ENCODE peak calls at places on chromosomes 16 and 17, in four cellular contexts. N, A, L and V are unnamed samples.

GRCh38 chr17:73770115-73770848 is 126.0 kb upstream of the SDK2 start:
- DNase-seq in N (peak), A (no peak), L (no peak), V (no peak)

GRCh38 chr16:85391769-85392583 is 221.1 kb upstream of the GSE1 start:
- DNase-seq in N (no peak), A (no peak), L (no peak), V (peak)

GRCh38 chr17:77892469-77893143 is 65.9 kb upstream of the TNRC6C start:
- DNase-seq in N (no peak), A (no peak), L (peak), V (peak)

GRCh38 chr17:28925912-28926365 is 23.1 kb upstream of the DHRS13 start:
- DNase-seq in N (no peak), A (peak), L (no peak), V (no peak)

GRCh38 chr17:62648247-62648953 is 20.9 kb downstream of the MRC2 start:
- DNase-seq in N (no peak), A (no peak), L (no peak), V (peak)

GRCh38 chr17:5419959-5420653 is at the start of gene RPAIN:
- DNase-seq in N (peak), A (no peak), L (peak), V (peak)

GRCh38 chr16:69465083-69465721 is 40.8 kb downstream of the CYB5B start:
- DNase-seq in N (peak), A (peak), L (no peak), V (no peak)

GRCh38 chr16:61681124-61681523 is 355.1 kb downstream of the CDH8 start:
- DNase-seq in N (no peak), A (no peak), L (no peak), V (no peak)

GRCh38 chr16:27841911-27842310 is 221.6 kb downstream of the GSG1L start:
- DNase-seq in N (no peak), A (no peak), L (no peak), V (no peak)

GRCh38 chr17:2084766-2085647 is 30.1 kb downstream of the HIC1 start:
- DNase-seq in N (peak), A (no peak), L (no peak), V (no peak)

GRCh38 chr17:70365098-70365583 is 195.8 kb downstream of the KCNJ2 start:
- DNase-seq in N (no peak), A (peak), L (no peak), V (no peak)

GRCh38 chr16:2527784-2528100 is 3.5 kb downstream of the CEMP1 start:
- DNase-seq in N (no peak), A (no peak), L (no peak), V (no peak)

GRCh38 chr17:40854175-40854814 is 12.7 kb downstream of the KRT12 start:
- DNase-seq in N (peak), A (no peak), L (peak), V (no peak)

GRCh38 chr17:42894283-42895184 is 6.1 kb upstream of the G6PC1 start:
- DNase-seq in N (no peak), A (no peak), L (no peak), V (no peak)

GRCh38 chr16:65224994-65225393 is 103.1 kb upstream of the CDH11 start:
- DNase-seq in N (no peak), A (no peak), L (no peak), V (no peak)

GRCh38 chr16:77788196-77789084 is at the start of gene VAT1L:
- DNase-seq in N (peak), A (no peak), L (peak), V (peak)

GRCh38 chr17:54992797-54993639 is 24.5 kb downstream of the STXBP4 start:
- DNase-seq in N (peak), A (no peak), L (peak), V (no peak)

GRCh38 chr16:28126684-28127620 is 63.4 kb upstream of the GSG1L start:
- DNase-seq in N (no peak), A (no peak), L (no peak), V (no peak)

GRCh38 chr17:32161506-32162365 is 19.4 kb downstream of the RHOT1 start:
- DNase-seq in N (no peak), A (no peak), L (no peak), V (no peak)

GRCh38 chr16:74611721-74612120 is 4.8 kb upstream of the GLG1 start:
- DNase-seq in N (no peak), A (no peak), L (no peak), V (no peak)

GRCh38 chr17:41707803-41708669 is 4.1 kb upstream of the GAST start:
- DNase-seq in N (no peak), A (no peak), L (no peak), V (no peak)

GRCh38 chr17:82720204-82720603 is 3.7 kb downstream of the FN3KRP start:
- DNase-seq in N (no peak), A (no peak), L (no peak), V (no peak)

GRCh38 chr16:50386819-50387218 is 18.0 kb upstream of the BRD7 start:
- DNase-seq in N (no peak), A (no peak), L (no peak), V (no peak)

GRCh38 chr17:55451203-55451641 is 29.6 kb upstream of the MMD start:
- DNase-seq in N (peak), A (no peak), L (peak), V (no peak)

GRCh38 chr17:27457731-27458523 is 1.7 kb downstream of the KSR1 start:
- DNase-seq in N (no peak), A (no peak), L (no peak), V (no peak)

GRCh38 chr16:84266451-84266850 is 26.6 kb upstream of the KCNG4 start:
- DNase-seq in N (peak), A (peak), L (peak), V (peak)

GRCh38 chr16:13958438-13958837 is 38.5 kb downstream of the ERCC4 start:
- DNase-seq in N (peak), A (no peak), L (no peak), V (no peak)

GRCh38 chr16:12539185-12539929 is 264.3 kb downstream of the CPPED1 start:
- DNase-seq in N (no peak), A (peak), L (no peak), V (no peak)

GRCh38 chr17:45734598-45734997 is 49.5 kb upstream of the CRHR1 start:
- DNase-seq in N (no peak), A (no peak), L (no peak), V (no peak)

GRCh38 chr17:67161573-67161972 is 83.4 kb downstream of the HELZ start:
- DNase-seq in N (no peak), A (no peak), L (no peak), V (no peak)
- TF ChIP-seq ESRRA in N (no peak), A (no peak), L (no peak), V (no peak)

GRCh38 chr17:7213895-7214299 is 5.7 kb downstream of the DLG4 start:
- DNase-seq in N (peak), A (no peak), L (peak), V (peak)
- TF ChIP-seq ESRRA in N (no peak), A (no peak), L (no peak), V (no peak)

DNA sequence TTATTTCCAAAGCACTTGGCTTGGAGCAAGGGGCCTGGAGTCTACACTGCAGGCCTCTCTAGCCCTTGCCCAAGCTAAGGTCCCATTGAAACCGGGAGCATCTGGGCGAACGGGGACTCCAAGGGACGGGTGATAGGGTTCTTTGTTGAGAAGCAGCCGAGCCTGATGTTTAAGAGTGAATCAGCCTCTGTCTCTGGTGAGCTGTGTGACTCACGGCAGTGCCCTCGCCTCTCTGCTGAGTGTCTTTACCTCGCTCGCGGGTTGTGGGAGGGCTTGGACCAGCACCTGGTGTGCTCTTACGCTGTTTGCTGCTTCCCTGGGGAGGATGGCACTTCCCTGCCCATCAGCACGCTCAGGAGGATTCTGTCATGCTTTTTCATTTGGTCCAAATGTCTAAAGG is 1.3 kb downstream of the HGS start:
- DNase-seq in N (no peak), A (no peak), L (no peak), V (no peak)
- TF ChIP-seq ESRRA in N (no peak), A (no peak), L (no peak), V (no peak)

DNA sequence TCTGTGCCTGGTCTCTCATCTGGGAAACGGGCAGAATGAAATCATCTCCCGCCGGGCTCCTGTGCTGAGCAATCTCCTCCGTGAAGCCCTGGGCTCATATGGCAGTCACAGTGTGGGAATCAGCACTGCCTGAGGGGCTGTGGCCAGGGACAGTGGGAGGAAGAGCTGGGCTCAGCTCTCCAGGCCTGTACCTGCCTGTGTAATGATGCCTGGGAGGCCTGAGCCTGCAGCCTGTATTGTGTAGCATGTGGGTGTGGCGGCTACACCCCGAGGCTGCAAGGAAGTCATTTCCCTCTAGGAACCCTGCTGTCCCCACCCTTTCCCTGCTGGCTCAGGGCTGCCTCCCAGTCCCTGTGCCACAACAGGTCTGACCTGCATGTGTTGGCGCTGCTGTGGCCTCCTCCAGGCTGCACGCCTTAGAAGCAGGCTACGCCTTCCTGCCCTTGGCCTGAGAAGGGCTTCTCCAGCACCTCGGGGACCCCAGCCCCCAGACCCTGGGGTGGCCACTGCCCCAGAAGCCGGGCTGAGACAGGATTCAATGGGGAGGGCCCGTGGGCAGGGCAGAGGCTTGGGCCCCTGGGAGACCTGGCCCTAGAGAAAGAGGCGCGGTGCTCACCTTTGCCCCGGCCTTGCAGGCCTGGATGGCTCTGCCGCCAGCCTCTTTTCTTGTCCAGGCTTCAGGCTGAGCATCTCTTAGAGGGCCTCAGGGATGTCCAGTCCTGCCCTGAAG is 2.1 kb downstream of the ITGB4 start:
- DNase-seq in N (no peak), A (no peak), L (no peak), V (no peak)
- TF ChIP-seq ESRRA in N (no peak), A (no peak), L (no peak), V (no peak)